ENCODE peak calls at places on chromosome 22, in four cellular contexts. One of them, this sample, is unnamed.

GRCh38 chr22:10778296-10778814 is 4749.6 kb upstream of the OR11H1 start:
- DNase-seq in GM23338: no peak
- DNase-seq in spleen: no peak
- DNase-seq in suprapubic skin: no peak
- DNase-seq in this sample: no peak

GRCh38 chr22:25942126-25942988 is 200.4 kb downstream of the MYO18B start:
- DNase-seq in GM23338: no peak
- DNase-seq in spleen: no peak
- DNase-seq in suprapubic skin: no peak
- DNase-seq in this sample: no peak

GRCh38 chr22:33028191-33028700 is 29.9 kb downstream of the SYN3 start:
- DNase-seq in GM23338: no peak
- DNase-seq in spleen: no peak
- DNase-seq in suprapubic skin: no peak
- DNase-seq in this sample: no peak

GRCh38 chr22:38834215-38834953 is 9.4 kb downstream of the NPTXR start:
- DNase-seq in GM23338: no peak
- DNase-seq in spleen: no peak
- DNase-seq in suprapubic skin: no peak
- DNase-seq in this sample: no peak

GRCh38 chr22:26461188-26461810 is 22.3 kb downstream of the HPS4 start:
- DNase-seq in GM23338: peak
- DNase-seq in spleen: no peak
- DNase-seq in suprapubic skin: no peak
- DNase-seq in this sample: no peak

GRCh38 chr22:48629631-48630443 is 1197.8 kb downstream of the BRD1 start:
- DNase-seq in GM23338: no peak
- DNase-seq in spleen: no peak
- DNase-seq in suprapubic skin: no peak
- DNase-seq in this sample: no peak

GRCh38 chr22:31970490-31971444 is 26.4 kb downstream of the YWHAH start:
- DNase-seq in GM23338: peak
- DNase-seq in spleen: peak
- DNase-seq in suprapubic skin: peak
- DNase-seq in this sample: peak

GRCh38 chr22:42937164-42937854 is 77.6 kb downstream of the PACSIN2 start:
- DNase-seq in GM23338: no peak
- DNase-seq in spleen: peak
- DNase-seq in suprapubic skin: peak
- DNase-seq in this sample: peak

GRCh38 chr22:41343300-41343699 is 38.4 kb upstream of the TEF start:
- DNase-seq in GM23338: no peak
- DNase-seq in spleen: no peak
- DNase-seq in suprapubic skin: no peak
- DNase-seq in this sample: peak

GRCh38 chr22:26671317-26672059 is 14.1 kb downstream of the MIAT start:
- DNase-seq in GM23338: peak
- DNase-seq in spleen: peak
- DNase-seq in suprapubic skin: peak
- DNase-seq in this sample: peak

GRCh38 chr22:45164217-45165123 is 745 bp downstream of the NUP50 start:
- DNase-seq in GM23338: peak
- DNase-seq in spleen: peak
- DNase-seq in suprapubic skin: peak
- DNase-seq in this sample: peak

GRCh38 chr22:26811717-26811992 is 154.3 kb downstream of the MIAT start:
- DNase-seq in GM23338: no peak
- DNase-seq in spleen: no peak
- DNase-seq in suprapubic skin: no peak
- DNase-seq in this sample: no peak

GRCh38 chr22:44975444-44976262 is 34.2 kb downstream of the PHF21B start:
- DNase-seq in GM23338: peak
- DNase-seq in spleen: peak
- DNase-seq in suprapubic skin: no peak
- DNase-seq in this sample: peak

GRCh38 chr22:31241200-31241599 is 29.1 kb downstream of the LIMK2 start:
- DNase-seq in GM23338: no peak
- DNase-seq in spleen: no peak
- DNase-seq in suprapubic skin: no peak
- DNase-seq in this sample: no peak

GRCh38 chr22:45905326-45905923 is 71.5 kb downstream of the WNT7B start:
- DNase-seq in GM23338: no peak
- DNase-seq in spleen: no peak
- DNase-seq in suprapubic skin: no peak
- DNase-seq in this sample: no peak

GRCh38 chr22:29314074-29314473 is 1.4 kb downstream of the RASL10A start:
- DNase-seq in GM23338: no peak
- DNase-seq in spleen: peak
- DNase-seq in suprapubic skin: peak
- DNase-seq in this sample: no peak

GRCh38 chr22:48692734-48693376 is 1134.8 kb downstream of the BRD1 start:
- DNase-seq in GM23338: no peak
- DNase-seq in spleen: no peak
- DNase-seq in suprapubic skin: no peak
- DNase-seq in this sample: no peak

GRCh38 chr22:30270841-30271240 is 4.2 kb upstream of the OSM start:
- DNase-seq in GM23338: no peak
- DNase-seq in spleen: peak
- DNase-seq in suprapubic skin: no peak
- DNase-seq in this sample: peak

GRCh38 chr22:32985899-32986772 is 72.0 kb downstream of the SYN3 start:
- DNase-seq in GM23338: peak
- DNase-seq in spleen: no peak
- DNase-seq in suprapubic skin: peak
- DNase-seq in this sample: peak

GRCh38 chr22:40348025-40348658 is 1.8 kb downstream of the ADSL start:
- DNase-seq in GM23338: peak
- DNase-seq in spleen: peak
- DNase-seq in suprapubic skin: no peak
- DNase-seq in this sample: no peak

GRCh38 chr22:32637951-32638350 is 163.3 kb downstream of the FBXO7 start:
- DNase-seq in GM23338: no peak
- DNase-seq in spleen: no peak
- DNase-seq in suprapubic skin: no peak
- DNase-seq in this sample: no peak

GRCh38 chr22:39715778-39716495 is 145.4 kb downstream of the CACNA1I start:
- DNase-seq in GM23338: no peak
- DNase-seq in spleen: peak
- DNase-seq in suprapubic skin: no peak
- DNase-seq in this sample: no peak

GRCh38 chr22:38618682-38619081 is 37.5 kb downstream of the FAM227A start:
- DNase-seq in GM23338: no peak
- DNase-seq in spleen: no peak
- DNase-seq in suprapubic skin: no peak
- DNase-seq in this sample: no peak

GRCh38 chr22:42837556-42837955 is 19.5 kb downstream of the ARFGAP3 start:
- DNase-seq in GM23338: no peak
- DNase-seq in spleen: no peak
- DNase-seq in suprapubic skin: no peak
- DNase-seq in this sample: no peak

GRCh38 chr22:24894220-24894975 is 52.1 kb downstream of the LHFPL7 start:
- DNase-seq in GM23338: peak
- DNase-seq in spleen: no peak
- DNase-seq in suprapubic skin: peak
- DNase-seq in this sample: peak

GRCh38 chr22:25754527-25755202 is 12.7 kb downstream of the MYO18B start:
- DNase-seq in GM23338: no peak
- DNase-seq in spleen: no peak
- DNase-seq in suprapubic skin: no peak
- DNase-seq in this sample: peak

GRCh38 chr22:42401562-42402334 is 30.5 kb downstream of the NFAM1 start:
- DNase-seq in GM23338: no peak
- DNase-seq in spleen: no peak
- DNase-seq in suprapubic skin: no peak
- DNase-seq in this sample: no peak

GRCh38 chr22:25000686-25001085 is 48.2 kb downstream of the KIAA1671 start:
- DNase-seq in GM23338: no peak
- DNase-seq in spleen: no peak
- DNase-seq in suprapubic skin: no peak
- DNase-seq in this sample: no peak

GRCh38 chr22:31637938-31638618 is 23.9 kb downstream of the PISD start:
- DNase-seq in GM23338: no peak
- DNase-seq in spleen: peak
- DNase-seq in suprapubic skin: no peak
- DNase-seq in this sample: no peak

GRCh38 chr22:50171319-50171964 is 911 bp downstream of the PANX2 start:
- DNase-seq in GM23338: peak
- DNase-seq in spleen: peak
- DNase-seq in suprapubic skin: no peak
- DNase-seq in this sample: no peak

GRCh38 chr22:50169774-50170341 is 673 bp upstream of the PANX2 start:
- DNase-seq in GM23338: peak
- DNase-seq in spleen: peak
- DNase-seq in suprapubic skin: no peak
- DNase-seq in this sample: peak

GRCh38 chr22:50169181-50169759 is 1.3 kb upstream of the PANX2 start:
- DNase-seq in GM23338: peak
- DNase-seq in spleen: peak
- DNase-seq in suprapubic skin: peak
- DNase-seq in this sample: peak

GRCh38 chr22:50171965-50172421 is 1.5 kb downstream of the PANX2 start:
- DNase-seq in GM23338: no peak
- DNase-seq in spleen: no peak
- DNase-seq in suprapubic skin: no peak
- DNase-seq in this sample: no peak

DNA sequence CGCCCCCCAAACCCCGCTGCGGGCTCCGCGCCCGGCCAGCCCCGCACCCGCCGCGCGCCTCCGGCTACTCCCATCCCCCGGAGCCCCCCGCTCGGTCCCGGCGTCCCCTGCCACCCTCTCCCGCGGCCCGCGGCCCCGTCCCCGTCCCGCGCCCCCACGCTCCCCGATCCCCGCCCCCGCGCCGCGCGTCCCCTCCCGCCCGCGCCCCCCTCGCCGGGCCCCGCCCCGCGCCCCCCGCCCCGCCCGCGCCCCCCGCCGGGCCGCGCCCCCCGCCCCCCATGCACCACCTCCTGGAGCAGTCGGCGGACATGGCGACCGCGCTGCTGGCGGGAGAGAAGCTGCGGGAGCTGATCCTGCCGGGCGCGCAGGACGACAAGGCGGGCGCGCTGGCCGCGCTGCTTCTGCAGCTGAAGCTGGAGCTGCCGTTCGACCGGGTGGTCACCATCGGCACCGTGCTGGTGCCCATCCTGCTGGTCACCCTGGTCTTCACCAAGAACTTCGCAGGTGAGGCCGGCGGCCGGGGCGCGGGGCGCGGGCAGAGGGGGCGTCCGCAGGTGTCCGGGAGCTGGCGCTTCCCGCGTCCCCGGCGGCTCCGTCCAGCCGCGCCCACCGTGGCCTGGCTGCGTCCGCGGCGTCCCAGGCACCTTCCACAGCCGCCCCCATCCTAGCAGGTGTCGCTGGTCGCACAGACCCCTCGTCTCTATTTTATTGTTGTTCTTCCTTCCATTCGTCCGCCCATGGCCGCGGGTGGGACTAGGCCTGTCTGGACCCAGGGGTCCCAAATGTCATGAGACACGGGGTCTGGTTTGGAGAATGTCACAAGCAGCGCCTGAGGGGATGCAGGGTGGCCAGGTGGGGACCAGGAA is at the start of gene PANX2:
- DNase-seq in GM23338: peak
- DNase-seq in spleen: peak
- DNase-seq in suprapubic skin: no peak
- DNase-seq in this sample: no peak
- TF ChIP-seq POLR2AphosphoS5 in GM23338: peak
- TF ChIP-seq POLR2AphosphoS5 in spleen: no peak
- TF ChIP-seq POLR2AphosphoS5 in suprapubic skin: no peak
- TF ChIP-seq POLR2AphosphoS5 in this sample: no peak

GRCh38 chr22:37500745-37501144 is 14.6 kb upstream of the MFNG start:
- DNase-seq in GM23338: no peak
- DNase-seq in spleen: no peak
- DNase-seq in suprapubic skin: no peak
- DNase-seq in this sample: no peak

GRCh38 chr22:37501176-37501609 is 15.0 kb upstream of the MFNG start:
- DNase-seq in GM23338: no peak
- DNase-seq in spleen: no peak
- DNase-seq in suprapubic skin: no peak
- DNase-seq in this sample: no peak

GRCh38 chr22:37503183-37503683 is 16.0 kb downstream of the CARD10 start:
- DNase-seq in GM23338: no peak
- DNase-seq in spleen: no peak
- DNase-seq in suprapubic skin: no peak
- DNase-seq in this sample: no peak

GRCh38 chr22:37502342-37503182 is 16.4 kb upstream of the MFNG start:
- DNase-seq in GM23338: no peak
- DNase-seq in spleen: no peak
- DNase-seq in suprapubic skin: no peak
- DNase-seq in this sample: no peak

GRCh38 chr22:37501610-37502341 is 15.6 kb upstream of the MFNG start:
- DNase-seq in GM23338: no peak
- DNase-seq in spleen: no peak
- DNase-seq in suprapubic skin: no peak
- DNase-seq in this sample: no peak
- TF ChIP-seq POLR2AphosphoS5 in GM23338: no peak
- TF ChIP-seq POLR2AphosphoS5 in spleen: peak
- TF ChIP-seq POLR2AphosphoS5 in suprapubic skin: no peak
- TF ChIP-seq POLR2AphosphoS5 in this sample: peak

GRCh38 chr22:19520007-19520406 is 4.2 kb downstream of the CLDN5 start:
- DNase-seq in GM23338: no peak
- DNase-seq in spleen: no peak
- DNase-seq in suprapubic skin: no peak
- DNase-seq in this sample: no peak
- TF ChIP-seq POLR2AphosphoS5 in GM23338: no peak
- TF ChIP-seq POLR2AphosphoS5 in spleen: no peak
- TF ChIP-seq POLR2AphosphoS5 in suprapubic skin: no peak
- TF ChIP-seq POLR2AphosphoS5 in this sample: no peak

GRCh38 chr22:36385491-36386350 is 2.0 kb downstream of the MYH9 start:
- DNase-seq in GM23338: peak
- DNase-seq in spleen: peak
- DNase-seq in suprapubic skin: no peak
- DNase-seq in this sample: peak

GRCh38 chr22:36386351-36386899 is 1.3 kb downstream of the MYH9 start:
- DNase-seq in GM23338: no peak
- DNase-seq in spleen: peak
- DNase-seq in suprapubic skin: no peak
- DNase-seq in this sample: no peak

GRCh38 chr22:36384766-36385400 is 2.9 kb downstream of the MYH9 start:
- DNase-seq in GM23338: peak
- DNase-seq in spleen: no peak
- DNase-seq in suprapubic skin: no peak
- DNase-seq in this sample: no peak

GRCh38 chr22:36381513-36382079 is 6.2 kb downstream of the MYH9 start:
- DNase-seq in GM23338: no peak
- DNase-seq in spleen: no peak
- DNase-seq in suprapubic skin: no peak
- DNase-seq in this sample: no peak

DNA sequence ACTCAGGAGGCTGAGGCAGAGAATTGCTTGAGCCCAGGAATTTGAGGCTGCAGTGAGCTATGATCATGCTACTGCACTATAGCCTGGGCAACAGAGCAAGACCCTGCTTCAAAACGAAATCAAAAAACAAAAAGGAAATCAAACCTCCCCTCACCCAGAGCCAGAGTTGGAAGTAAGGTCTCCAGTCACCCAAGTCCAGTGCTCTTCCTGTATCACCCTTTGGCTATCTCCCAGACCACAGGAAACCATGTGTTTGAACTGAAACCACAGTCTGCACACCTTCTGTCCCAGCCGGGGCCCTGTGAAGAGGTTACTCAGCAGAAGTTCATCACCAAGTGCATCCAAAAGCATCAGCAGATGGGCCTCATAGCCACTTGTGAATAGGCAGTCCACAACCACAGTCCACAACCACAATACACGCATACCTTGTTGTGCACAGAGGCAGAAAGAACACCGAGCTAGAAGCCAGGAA is 4.6 kb downstream of the MYH9 start:
- DNase-seq in GM23338: no peak
- DNase-seq in spleen: peak
- DNase-seq in suprapubic skin: no peak
- DNase-seq in this sample: no peak
- TF ChIP-seq POLR2AphosphoS5 in GM23338: no peak
- TF ChIP-seq POLR2AphosphoS5 in spleen: peak
- TF ChIP-seq POLR2AphosphoS5 in suprapubic skin: no peak
- TF ChIP-seq POLR2AphosphoS5 in this sample: no peak